ENCODE peak calls at places on chromosomes 1 and 21, in five cellular contexts. W is smooth muscle cell of the brain vasculature, A is A549, N is HCEC 1CT, K is Calu3. L is an unnamed sample.

GRCh38 chr1:117606608-117607261 is 887 bp downstream of the TENT5C start:
- DNase-seq in W (no peak), A (no peak), N (peak), K (peak), L (no peak)

GRCh38 chr1:29398431-29398830 is 162.1 kb downstream of the PTPRU start:
- DNase-seq in W (no peak), A (no peak), N (no peak), K (peak), L (no peak)

GRCh38 chr1:208137144-208137682 is 107.0 kb downstream of the PLXNA2 start:
- DNase-seq in W (no peak), A (no peak), N (no peak), K (no peak), L (peak)

GRCh38 chr21:25636727-25637126 is 2.3 kb upstream of the JAM2 start:
- DNase-seq in W (no peak), A (no peak), N (peak), K (no peak), L (peak)

GRCh38 chr1:33641099-33641830 is 168.8 kb downstream of the ZSCAN20 start:
- DNase-seq in W (no peak), A (peak), N (no peak), K (no peak), L (peak)

GRCh38 chr1:232853994-232854532 is 48.8 kb downstream of the MAP10 start:
- DNase-seq in W (no peak), A (no peak), N (no peak), K (no peak), L (peak)

GRCh38 chr21:34511154-34511553 is 856 bp downstream of the KCNE1 start:
- DNase-seq in W (no peak), A (no peak), N (peak), K (no peak), L (no peak)

GRCh38 chr1:51329443-51330325 is 678 bp downstream of the TTC39A start:
- DNase-seq in W (no peak), A (no peak), N (no peak), K (peak), L (no peak)

GRCh38 chr1:165494949-165495810 is 48.6 kb upstream of the LRRC52 start:
- DNase-seq in W (no peak), A (no peak), N (no peak), K (no peak), L (no peak)

GRCh38 chr1:193694741-193695140 is 508.3 kb upstream of the B3GALT2 start:
- DNase-seq in W (no peak), A (no peak), N (no peak), K (no peak), L (no peak)

GRCh38 chr1:21818661-21819060 is 6.6 kb downstream of the LDLRAD2 start:
- DNase-seq in W (no peak), A (peak), N (peak), K (no peak), L (peak)

GRCh38 chr1:244369256-244370057 is 82.3 kb downstream of the ADSS2 start:
- DNase-seq in W (no peak), A (no peak), N (no peak), K (no peak), L (no peak)

GRCh38 chr21:30793581-30794314 is 19.3 kb downstream of the KRTAP8-1 start:
- DNase-seq in W (no peak), A (no peak), N (no peak), K (no peak), L (no peak)

GRCh38 chr21:43343095-43343991 is 83.6 kb downstream of the SIK1 start:
- DNase-seq in W (no peak), A (peak), N (no peak), K (peak), L (no peak)

GRCh38 chr1:98981917-98982513 is 22.6 kb downstream of the PLPPR5 start:
- DNase-seq in W (no peak), A (no peak), N (peak), K (no peak), L (peak)

GRCh38 chr21:35102488-35103407 is 53.6 kb upstream of the RUNX1 start:
- DNase-seq in W (no peak), A (no peak), N (no peak), K (no peak), L (peak)

GRCh38 chr21:30436986-30437385 is 3.1 kb upstream of the KRTAP15-1 start:
- DNase-seq in W (no peak), A (no peak), N (no peak), K (no peak), L (no peak)

L was measured in iris pigment epithelial cell.